ENCODE peak calls at places on chromosomes 7 and 10, in four cellular contexts. One of them, this sample, is unnamed.

GRCh38 chr10:102314801-102315200 is 69.5 kb downstream of the GBF1 start:
- DNase-seq in H1: no peak
- DNase-seq in IMR-90: no peak
- DNase-seq in fibroblast of lung: no peak
- DNase-seq in this sample: no peak

GRCh38 chr7:148480479-148481146 is 110.0 kb upstream of the C7orf33 start:
- DNase-seq in H1: no peak
- DNase-seq in IMR-90: no peak
- DNase-seq in fibroblast of lung: no peak
- DNase-seq in this sample: peak

GRCh38 chr10:72484521-72484920 is 129.8 kb upstream of the DNAJB12 start:
- DNase-seq in H1: no peak
- DNase-seq in IMR-90: no peak
- DNase-seq in fibroblast of lung: no peak
- DNase-seq in this sample: no peak

GRCh38 chr7:30510124-30511074 is 5.8 kb upstream of the GGCT start:
- DNase-seq in H1: no peak
- DNase-seq in IMR-90: peak
- DNase-seq in fibroblast of lung: peak
- DNase-seq in this sample: peak

GRCh38 chr7:135721198-135721820 is 6.7 kb downstream of the SLC13A4 start:
- DNase-seq in H1: no peak
- DNase-seq in IMR-90: no peak
- DNase-seq in fibroblast of lung: no peak
- DNase-seq in this sample: no peak

GRCh38 chr7:98619450-98620321 is 2.6 kb downstream of the NPTX2 start:
- DNase-seq in H1: no peak
- DNase-seq in IMR-90: peak
- DNase-seq in fibroblast of lung: peak
- DNase-seq in this sample: no peak

GRCh38 chr10:79066460-79067240 is 2.1 kb upstream of the ZMIZ1 start:
- DNase-seq in H1: no peak
- DNase-seq in IMR-90: peak
- DNase-seq in fibroblast of lung: no peak
- DNase-seq in this sample: no peak

GRCh38 chr10:88802430-88802829 is at the start of gene LIPM:
- DNase-seq in H1: no peak
- DNase-seq in IMR-90: no peak
- DNase-seq in fibroblast of lung: no peak
- DNase-seq in this sample: no peak

GRCh38 chr10:15476337-15476736 is 105.2 kb upstream of the FAM171A1 start:
- DNase-seq in H1: no peak
- DNase-seq in IMR-90: no peak
- DNase-seq in fibroblast of lung: no peak
- DNase-seq in this sample: no peak

GRCh38 chr10:96263173-96263572 is 8.2 kb downstream of the BLNK start:
- DNase-seq in H1: no peak
- DNase-seq in IMR-90: no peak
- DNase-seq in fibroblast of lung: no peak
- DNase-seq in this sample: no peak

GRCh38 chr7:158343526-158343925 is 244.1 kb downstream of the PTPRN2 start:
- DNase-seq in H1: no peak
- DNase-seq in IMR-90: no peak
- DNase-seq in fibroblast of lung: no peak
- DNase-seq in this sample: no peak

GRCh38 chr7:70355591-70356323 is 757.5 kb downstream of the AUTS2 start:
- DNase-seq in H1: no peak
- DNase-seq in IMR-90: no peak
- DNase-seq in fibroblast of lung: no peak
- DNase-seq in this sample: peak

GRCh38 chr7:7681191-7681935 is 37.0 kb downstream of the RPA3 start:
- DNase-seq in H1: no peak
- DNase-seq in IMR-90: peak
- DNase-seq in fibroblast of lung: peak
- DNase-seq in this sample: peak

GRCh38 chr10:6689036-6689435 is 109.0 kb upstream of the PRKCQ start:
- DNase-seq in H1: no peak
- DNase-seq in IMR-90: no peak
- DNase-seq in fibroblast of lung: peak
- DNase-seq in this sample: no peak

GRCh38 chr7:77328669-77329068 is 87.5 kb downstream of the GSAP start:
- DNase-seq in H1: no peak
- DNase-seq in IMR-90: peak
- DNase-seq in fibroblast of lung: peak
- DNase-seq in this sample: no peak

GRCh38 chr7:93054975-93055374 is 62.8 kb downstream of the SAMD9 start:
- DNase-seq in H1: no peak
- DNase-seq in IMR-90: no peak
- DNase-seq in fibroblast of lung: no peak
- DNase-seq in this sample: no peak

GRCh38 chr10:17833656-17834055 is 24.5 kb downstream of the MRC1 start:
- DNase-seq in H1: no peak
- DNase-seq in IMR-90: no peak
- DNase-seq in fibroblast of lung: no peak
- DNase-seq in this sample: no peak

GRCh38 chr7:23520582-23520981 is 11.2 kb downstream of the TRA2A start:
- DNase-seq in H1: peak
- DNase-seq in IMR-90: no peak
- DNase-seq in fibroblast of lung: no peak
- DNase-seq in this sample: no peak

GRCh38 chr10:99917963-99918825 is 91.6 kb downstream of the DNMBP start:
- DNase-seq in H1: peak
- DNase-seq in IMR-90: peak
- DNase-seq in fibroblast of lung: peak
- DNase-seq in this sample: peak

GRCh38 chr10:74177140-74177677 is 26.2 kb downstream of the ADK start:
- DNase-seq in H1: no peak
- DNase-seq in IMR-90: peak
- DNase-seq in fibroblast of lung: peak
- DNase-seq in this sample: peak

GRCh38 chr10:113822174-113822573 is 31.7 kb downstream of the DCLRE1A start:
- DNase-seq in H1: no peak
- DNase-seq in IMR-90: no peak
- DNase-seq in fibroblast of lung: no peak
- DNase-seq in this sample: no peak

GRCh38 chr7:17369686-17370426 is 71.4 kb downstream of the AHR start:
- DNase-seq in H1: no peak
- DNase-seq in IMR-90: peak
- DNase-seq in fibroblast of lung: peak
- DNase-seq in this sample: peak

GRCh38 chr10:52216852-52217251 is 97.2 kb upstream of the DKK1 start:
- DNase-seq in H1: no peak
- DNase-seq in IMR-90: peak
- DNase-seq in fibroblast of lung: peak
- DNase-seq in this sample: peak

GRCh38 chr10:72065439-72066025 is 22.8 kb downstream of the SPOCK2 start:
- DNase-seq in H1: no peak
- DNase-seq in IMR-90: peak
- DNase-seq in fibroblast of lung: peak
- DNase-seq in this sample: no peak

GRCh38 chr7:79820387-79820786 is 314.2 kb upstream of the GNAI1 start:
- DNase-seq in H1: no peak
- DNase-seq in IMR-90: peak
- DNase-seq in fibroblast of lung: peak
- DNase-seq in this sample: no peak

GRCh38 chr7:27971171-27971570 is 209.4 kb downstream of the JAZF1 start:
- DNase-seq in H1: no peak
- DNase-seq in IMR-90: no peak
- DNase-seq in fibroblast of lung: no peak
- DNase-seq in this sample: peak

GRCh38 chr7:27976531-27976930 is 204.1 kb downstream of the JAZF1 start:
- DNase-seq in H1: no peak
- DNase-seq in IMR-90: no peak
- DNase-seq in fibroblast of lung: no peak
- DNase-seq in this sample: no peak

GRCh38 chr7:27970350-27970749 is 210.2 kb downstream of the JAZF1 start:
- DNase-seq in H1: no peak
- DNase-seq in IMR-90: no peak
- DNase-seq in fibroblast of lung: no peak
- DNase-seq in this sample: peak

GRCh38 chr7:27972272-27972671 is 208.3 kb downstream of the JAZF1 start:
- DNase-seq in H1: no peak
- DNase-seq in IMR-90: no peak
- DNase-seq in fibroblast of lung: no peak
- DNase-seq in this sample: peak

GRCh38 chr7:27973625-27974024 is 207.0 kb downstream of the JAZF1 start:
- DNase-seq in H1: no peak
- DNase-seq in IMR-90: no peak
- DNase-seq in fibroblast of lung: no peak
- DNase-seq in this sample: peak
- H3K4me2 ChIP-seq in H1: no peak
- H3K4me2 ChIP-seq in IMR-90: no peak
- H3K4me2 ChIP-seq in fibroblast of lung: no peak
- H3K4me2 ChIP-seq in this sample: no peak

DNA sequence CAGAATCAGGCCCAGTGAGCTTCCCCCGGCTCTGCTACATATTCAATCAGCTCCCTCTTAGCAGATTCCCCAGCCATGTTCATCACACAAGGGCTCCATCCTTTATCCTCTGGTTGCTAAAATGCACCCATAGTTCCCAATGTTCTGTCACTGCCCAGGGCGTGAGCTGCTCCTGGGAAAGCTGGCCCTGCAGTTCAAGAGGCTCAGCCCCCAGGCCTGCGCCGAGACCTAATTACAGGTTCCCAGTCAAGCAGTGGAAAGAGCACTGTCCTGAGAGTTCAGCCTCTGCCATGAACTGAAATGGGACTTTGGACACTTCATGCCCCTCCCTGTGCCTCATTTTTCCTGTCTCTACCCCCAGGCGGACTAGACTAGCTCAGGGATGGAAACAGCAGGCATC is 75.6 kb downstream of the GPR26 start:
- DNase-seq in H1: no peak
- DNase-seq in IMR-90: no peak
- DNase-seq in fibroblast of lung: no peak
- DNase-seq in this sample: no peak
- H2AFZ ChIP-seq in H1: no peak
- H2AFZ ChIP-seq in IMR-90: no peak
- H2AFZ ChIP-seq in fibroblast of lung: no peak
- H2AFZ ChIP-seq in this sample: no peak

DNA sequence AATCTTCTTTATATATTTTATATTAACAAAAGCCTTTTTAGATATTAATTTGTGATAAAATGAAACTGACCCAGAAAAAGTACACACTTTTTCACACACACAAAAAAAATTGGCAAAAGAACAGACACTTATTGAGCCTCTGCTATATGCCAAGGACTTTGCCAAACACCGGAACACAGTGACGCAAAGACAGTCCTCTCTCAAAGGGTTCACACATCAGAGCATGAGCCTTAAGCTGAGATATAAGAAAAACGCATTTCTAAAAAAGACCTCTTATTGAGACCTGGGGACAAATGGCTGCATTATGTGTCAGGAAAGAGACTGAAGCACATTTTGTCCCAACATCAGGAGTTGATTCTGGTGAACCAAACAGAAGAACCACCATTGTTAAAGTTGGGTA is 24.0 kb upstream of the ABCB4 start:
- DNase-seq in H1: no peak
- DNase-seq in IMR-90: no peak
- DNase-seq in fibroblast of lung: no peak
- DNase-seq in this sample: no peak
- H3K4me2 ChIP-seq in H1: no peak
- H3K4me2 ChIP-seq in IMR-90: no peak
- H3K4me2 ChIP-seq in fibroblast of lung: no peak
- H3K4me2 ChIP-seq in this sample: no peak

DNA sequence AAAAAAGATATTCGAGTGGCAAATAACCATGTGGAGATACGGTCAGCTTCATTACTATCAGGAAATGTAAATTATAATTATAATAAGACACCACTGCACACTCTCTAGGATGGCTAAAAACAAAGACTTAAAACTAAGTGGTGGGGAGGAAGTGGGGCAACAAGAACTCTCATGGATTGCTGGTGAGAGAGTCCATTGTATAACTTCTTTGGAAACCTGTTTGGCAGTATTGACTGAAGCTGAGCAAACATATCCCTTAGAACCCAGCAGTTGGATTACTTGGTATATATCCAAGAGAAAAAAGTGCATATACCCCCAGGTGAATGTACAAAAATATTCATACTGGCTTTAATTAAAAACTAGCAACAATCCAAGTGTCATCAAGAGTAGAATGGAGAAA is 133.7 kb upstream of the CTBP2 start:
- DNase-seq in H1: no peak
- DNase-seq in IMR-90: no peak
- DNase-seq in fibroblast of lung: no peak
- DNase-seq in this sample: no peak
- H2AFZ ChIP-seq in H1: no peak
- H2AFZ ChIP-seq in IMR-90: no peak
- H2AFZ ChIP-seq in fibroblast of lung: no peak
- H2AFZ ChIP-seq in this sample: no peak

GRCh38 chr7:128829391-128830166 is 627 bp upstream of the FLNC start:
- DNase-seq in H1: no peak
- DNase-seq in IMR-90: peak
- DNase-seq in fibroblast of lung: peak
- DNase-seq in this sample: no peak

GRCh38 chr7:128827248-128827958 is 2.8 kb upstream of the FLNC start:
- DNase-seq in H1: no peak
- DNase-seq in IMR-90: peak
- DNase-seq in fibroblast of lung: peak
- DNase-seq in this sample: no peak

GRCh38 chr7:128826916-128827247 is 3.3 kb upstream of the FLNC start:
- DNase-seq in H1: no peak
- DNase-seq in IMR-90: no peak
- DNase-seq in fibroblast of lung: no peak
- DNase-seq in this sample: no peak

GRCh38 chr7:128826512-128826911 is 3.7 kb upstream of the FLNC start:
- DNase-seq in H1: no peak
- DNase-seq in IMR-90: no peak
- DNase-seq in fibroblast of lung: no peak
- DNase-seq in this sample: no peak

GRCh38 chr7:128827971-128828711 is 2.1 kb upstream of the FLNC start:
- DNase-seq in H1: no peak
- DNase-seq in IMR-90: peak
- DNase-seq in fibroblast of lung: peak
- DNase-seq in this sample: no peak
- H3K4me2 ChIP-seq in H1: no peak
- H3K4me2 ChIP-seq in IMR-90: peak
- H3K4me2 ChIP-seq in fibroblast of lung: peak
- H3K4me2 ChIP-seq in this sample: no peak

This sample was measured in Karpas-422.